ENCODE peak calls at places on chromosomes 2 and 18, in six cellular contexts. O, D, H, L, R and Z are unnamed samples.

GRCh38 chr2:97695744-97696143 is 17.6 kb upstream of the ZAP70 start:
- DNase-seq in O (peak), D (no peak), H (no peak), L (no peak), R (no peak), Z (no peak)

GRCh38 chr18:57218281-57218680 is 71.4 kb downstream of the BOD1L2 start:
- DNase-seq in O (no peak), D (no peak), H (no peak), L (no peak), R (no peak), Z (no peak)

GRCh38 chr18:48164096-48164475 is 233.6 kb upstream of the SMAD2 start:
- DNase-seq in O (no peak), D (no peak), H (no peak), L (no peak), R (no peak), Z (no peak)

GRCh38 chr2:98013407-98014042 is 17.8 kb upstream of the TMEM131 start:
- DNase-seq in O (no peak), D (no peak), H (no peak), L (no peak), R (no peak), Z (no peak)

GRCh38 chr2:189254268-189254883 is 74.8 kb upstream of the COL5A2 start:
- DNase-seq in O (no peak), D (no peak), H (no peak), L (peak), R (no peak), Z (peak)

GRCh38 chr2:69010437-69011194 is 2.4 kb upstream of the ANTXR1 start:
- DNase-seq in O (no peak), D (no peak), H (no peak), L (no peak), R (no peak), Z (no peak)

GRCh38 chr18:3679254-3679653 is 229.3 kb downstream of the TGIF1 start:
- DNase-seq in O (no peak), D (no peak), H (no peak), L (no peak), R (no peak), Z (peak)

GRCh38 chr2:47486858-47487497 is 84.0 kb downstream of the MSH2 start:
- DNase-seq in O (no peak), D (no peak), H (peak), L (no peak), R (no peak), Z (no peak)

GRCh38 chr2:181771355-181771754 is 91.0 kb upstream of the NEUROD1 start:
- DNase-seq in O (no peak), D (no peak), H (no peak), L (no peak), R (no peak), Z (no peak)

GRCh38 chr2:230525682-230526081 is 109.7 kb downstream of the SP100 start:
- DNase-seq in O (no peak), D (no peak), H (no peak), L (no peak), R (no peak), Z (no peak)

DNA sequence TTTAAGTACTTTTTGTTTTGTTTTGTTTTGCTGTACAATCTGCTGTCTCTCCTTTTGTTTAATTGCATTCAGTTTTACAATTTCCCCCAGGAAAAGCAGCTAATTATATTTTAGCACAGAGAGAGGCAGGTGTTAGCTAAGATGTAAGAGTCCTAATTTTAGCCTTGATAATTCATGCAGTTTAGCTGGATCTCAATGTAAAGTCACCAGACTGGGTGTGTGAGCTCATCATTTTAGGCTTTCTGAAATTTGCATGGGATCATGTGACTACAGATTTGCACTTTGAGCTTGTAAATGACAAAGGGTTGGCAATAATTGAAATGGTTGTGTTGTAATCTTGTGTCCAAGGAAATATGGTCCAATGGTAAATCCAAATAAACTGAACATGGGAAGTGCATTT is 68.5 kb downstream of the ETAA1 start:
- DNase-seq in O (no peak), D (no peak), H (no peak), L (no peak), R (no peak), Z (no peak)
- TF ChIP-seq POLR2A in O (no peak), D (no peak), H (no peak), L (no peak), R (no peak), Z (no peak)

DNA sequence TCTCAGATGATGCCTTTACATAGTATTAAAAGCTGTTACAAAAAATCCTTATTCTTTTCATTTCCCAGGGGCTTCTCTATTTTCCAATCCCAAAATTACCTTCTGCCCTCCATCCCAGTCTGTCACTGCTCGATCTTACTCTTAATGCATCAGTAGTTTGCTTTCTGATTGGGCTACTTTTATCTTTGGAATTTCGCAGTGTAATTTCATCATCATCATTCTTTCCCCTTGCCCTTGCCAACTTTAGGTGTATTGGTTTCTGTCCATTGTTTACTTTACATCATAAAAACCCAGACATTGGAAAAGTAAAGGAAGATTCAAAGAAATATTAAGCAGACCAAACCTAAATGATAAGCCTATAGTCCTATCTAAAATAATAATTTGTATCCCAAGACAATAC is 457.2 kb downstream of the PIK3C3 start:
- DNase-seq in O (no peak), D (no peak), H (no peak), L (no peak), R (no peak), Z (no peak)
- H3K27ac ChIP-seq in O (no peak), D (no peak), H (no peak), L (no peak), R (no peak), Z (no peak)

DNA sequence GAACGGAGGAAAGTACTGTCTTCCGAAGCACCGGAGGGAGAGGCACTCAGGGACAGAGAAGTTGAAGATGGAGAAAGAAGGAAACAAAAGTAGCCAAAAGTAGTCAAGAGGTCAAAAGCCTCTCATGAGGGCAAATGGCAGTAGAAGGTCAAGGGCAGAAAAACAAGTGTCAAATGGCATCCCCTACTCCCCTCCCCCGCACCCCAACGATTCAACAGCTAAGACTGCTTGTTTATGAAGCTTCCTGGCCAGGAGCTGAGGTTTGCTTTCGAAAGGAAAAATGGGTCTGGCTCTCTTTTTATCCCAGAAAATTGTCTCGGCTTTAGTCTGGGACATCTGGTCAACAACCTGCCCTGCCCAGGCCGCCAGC is 2.1 kb upstream of the TBR1 start:
- DNase-seq in O (no peak), D (no peak), H (no peak), L (no peak), R (no peak), Z (no peak)
- TF ChIP-seq CTCF in O (no peak), D (no peak), H (no peak), L (no peak), R (no peak), Z (no peak)

GRCh38 chr18:62526098-62527025 is 3.5 kb downstream of the ZCCHC2 start:
- DNase-seq in O (peak), D (peak), H (peak), L (peak), R (peak), Z (no peak)
- TF ChIP-seq POLR2A in O (peak), D (peak), H (peak), L (peak), R (peak), Z (peak)

GRCh38 chr2:111208639-111209038 is 87.9 kb downstream of the BCL2L11 start:
- DNase-seq in O (no peak), D (no peak), H (no peak), L (no peak), R (no peak), Z (no peak)
- H3K27ac ChIP-seq in O (no peak), D (no peak), H (peak), L (no peak), R (no peak), Z (no peak)